ENCODE peak calls at places on chromosome 19, in ten cellular contexts. B, R, K, O, M, D, U, W, I and X are unnamed samples.

GRCh38 chr19:48933382-48933932 is at the start of gene DHDH:
- DNase-seq in B (peak), R (peak), K (peak), O (peak), M (peak), D (peak), U (peak), W (no peak), I (peak), X (peak)

GRCh38 chr19:9608912-9609311 is 12.1 kb downstream of the ZNF561 start:
- DNase-seq in B (no peak), R (no peak), K (no peak), O (no peak), M (no peak), D (no peak), U (no peak), W (no peak), I (no peak), X (no peak)

GRCh38 chr19:29873024-29873800 is 61.4 kb downstream of the CCNE1 start:
- DNase-seq in B (no peak), R (peak), K (peak), O (peak), M (peak), D (peak), U (peak), W (no peak), I (peak), X (peak)

GRCh38 chr19:15371786-15372380 is 7.7 kb downstream of the AKAP8 start:
- DNase-seq in B (no peak), R (no peak), K (no peak), O (no peak), M (no peak), D (no peak), U (no peak), W (no peak), I (no peak), X (peak)

GRCh38 chr19:43664008-43664407 is 6.0 kb downstream of the PLAUR start:
- DNase-seq in B (no peak), R (no peak), K (peak), O (no peak), M (no peak), D (no peak), U (no peak), W (no peak), I (no peak), X (no peak)

GRCh38 chr19:47707135-47707925 is 5.9 kb upstream of the EHD2 start:
- DNase-seq in B (peak), R (no peak), K (peak), O (peak), M (peak), D (peak), U (peak), W (no peak), I (peak), X (peak)

GRCh38 chr19:4233282-4233853 is 4.0 kb downstream of the EBI3 start:
- DNase-seq in B (no peak), R (peak), K (peak), O (peak), M (peak), D (peak), U (peak), W (no peak), I (peak), X (peak)

GRCh38 chr19:16429066-16429758 is 42.6 kb downstream of the EPS15L1 start:
- DNase-seq in B (peak), R (peak), K (no peak), O (no peak), M (no peak), D (peak), U (no peak), W (no peak), I (peak), X (peak)

GRCh38 chr19:51375504-51376221 is 3.2 kb upstream of the NKG7 start:
- DNase-seq in B (no peak), R (no peak), K (no peak), O (no peak), M (no peak), D (no peak), U (peak), W (no peak), I (no peak), X (peak)

GRCh38 chr19:10207026-10207425 is 12.3 kb upstream of the DNMT1 start:
- DNase-seq in B (no peak), R (peak), K (no peak), O (no peak), M (no peak), D (no peak), U (no peak), W (no peak), I (no peak), X (no peak)

GRCh38 chr19:1690570-1691307 is 38.3 kb upstream of the TCF3 start:
- DNase-seq in B (peak), R (peak), K (peak), O (peak), M (peak), D (peak), U (peak), W (no peak), I (no peak), X (peak)

GRCh38 chr19:28424041-28424440 is 788.9 kb downstream of the UQCRFS1 start:
- DNase-seq in B (no peak), R (no peak), K (no peak), O (no peak), M (no peak), D (no peak), U (no peak), W (no peak), I (no peak), X (no peak)

GRCh38 chr19:51904331-51905165 is at the start of gene ZNF649:
- DNase-seq in B (peak), R (peak), K (peak), O (peak), M (peak), D (peak), U (peak), W (no peak), I (peak), X (peak)

GRCh38 chr19:17847538-17848366 is at the start of gene JAK3:
- DNase-seq in B (no peak), R (peak), K (peak), O (peak), M (peak), D (peak), U (peak), W (peak), I (peak), X (peak)

GRCh38 chr19:3135961-3136683 is at the start of gene GNA15:
- DNase-seq in B (peak), R (no peak), K (no peak), O (no peak), M (no peak), D (no peak), U (no peak), W (no peak), I (peak), X (no peak)

GRCh38 chr19:1377176-1377964 is 6.3 kb upstream of the NDUFS7 start:
- DNase-seq in B (no peak), R (peak), K (no peak), O (no peak), M (no peak), D (no peak), U (no peak), W (no peak), I (peak), X (no peak)

GRCh38 chr19:40718774-40719391 is 2.0 kb downstream of the ITPKC start:
- DNase-seq in B (peak), R (peak), K (peak), O (no peak), M (no peak), D (peak), U (peak), W (no peak), I (peak), X (peak)

GRCh38 chr19:30076101-30076551 is 134.1 kb downstream of the URI1 start:
- DNase-seq in B (no peak), R (no peak), K (no peak), O (no peak), M (no peak), D (no peak), U (no peak), W (no peak), I (no peak), X (no peak)